ENCODE peak calls at places on chromosomes 16 and 17, in ten cellular contexts. One of them, this sample, is unnamed.

GRCh38 chr17:57311281-57312216 is 55.2 kb downstream of the MSI2 start:
- DNase-seq in GM04503: no peak
- DNase-seq in activated T-helper 1 cell treated with Interleukin-2 at 50 U/mL for 16 hours: no peak
- DNase-seq in stimulated activated CD4-positive, alpha-beta T cell treated with anti-CD3 and anti-CD28 coated beads, TNF-alpha, amount 100 ng/mL, for 48 hours: no peak
- DNase-seq in HepG2: no peak
- DNase-seq in tibial artery: no peak
- DNase-seq in AG08395: no peak
- DNase-seq in NCI-H1436: no peak
- DNase-seq in ACHN: no peak
- DNase-seq in activated T-cell treated with anti-CD3 and anti-CD28 coated beads, Interleukin-2, amount 50 U/mL, for 1 hour: no peak
- DNase-seq in this sample: no peak

GRCh38 chr16:53142823-53143568 is 88.2 kb downstream of the CHD9 start:
- DNase-seq in GM04503: no peak
- DNase-seq in activated T-helper 1 cell treated with Interleukin-2 at 50 U/mL for 16 hours: no peak
- DNase-seq in stimulated activated CD4-positive, alpha-beta T cell treated with anti-CD3 and anti-CD28 coated beads, TNF-alpha, amount 100 ng/mL, for 48 hours: no peak
- DNase-seq in HepG2: no peak
- DNase-seq in tibial artery: no peak
- DNase-seq in AG08395: no peak
- DNase-seq in NCI-H1436: no peak
- DNase-seq in ACHN: no peak
- DNase-seq in activated T-cell treated with anti-CD3 and anti-CD28 coated beads, Interleukin-2, amount 50 U/mL, for 1 hour: no peak
- DNase-seq in this sample: no peak

GRCh38 chr16:56871172-56871593 is 6.2 kb downstream of the SLC12A3 start:
- DNase-seq in GM04503: no peak
- DNase-seq in activated T-helper 1 cell treated with Interleukin-2 at 50 U/mL for 16 hours: no peak
- DNase-seq in stimulated activated CD4-positive, alpha-beta T cell treated with anti-CD3 and anti-CD28 coated beads, TNF-alpha, amount 100 ng/mL, for 48 hours: no peak
- DNase-seq in HepG2: peak; percentile 31
- DNase-seq in tibial artery: no peak
- DNase-seq in AG08395: peak; percentile 86
- DNase-seq in NCI-H1436: no peak
- DNase-seq in ACHN: peak; percentile 80
- DNase-seq in activated T-cell treated with anti-CD3 and anti-CD28 coated beads, Interleukin-2, amount 50 U/mL, for 1 hour: no peak
- DNase-seq in this sample: no peak

GRCh38 chr16:87924041-87924851 is 12.1 kb downstream of the CA5A start:
- DNase-seq in GM04503: no peak
- DNase-seq in activated T-helper 1 cell treated with Interleukin-2 at 50 U/mL for 16 hours: no peak
- DNase-seq in stimulated activated CD4-positive, alpha-beta T cell treated with anti-CD3 and anti-CD28 coated beads, TNF-alpha, amount 100 ng/mL, for 48 hours: no peak
- DNase-seq in HepG2: no peak
- DNase-seq in tibial artery: no peak
- DNase-seq in AG08395: no peak
- DNase-seq in NCI-H1436: peak; percentile 47
- DNase-seq in ACHN: peak; percentile 94
- DNase-seq in activated T-cell treated with anti-CD3 and anti-CD28 coated beads, Interleukin-2, amount 50 U/mL, for 1 hour: no peak
- DNase-seq in this sample: no peak

GRCh38 chr16:25005445-25006306 is 9.5 kb downstream of the ARHGAP17 start:
- DNase-seq in GM04503: no peak
- DNase-seq in activated T-helper 1 cell treated with Interleukin-2 at 50 U/mL for 16 hours: no peak
- DNase-seq in stimulated activated CD4-positive, alpha-beta T cell treated with anti-CD3 and anti-CD28 coated beads, TNF-alpha, amount 100 ng/mL, for 48 hours: no peak
- DNase-seq in HepG2: no peak
- DNase-seq in tibial artery: no peak
- DNase-seq in AG08395: no peak
- DNase-seq in NCI-H1436: no peak
- DNase-seq in ACHN: no peak
- DNase-seq in activated T-cell treated with anti-CD3 and anti-CD28 coated beads, Interleukin-2, amount 50 U/mL, for 1 hour: no peak
- DNase-seq in this sample: no peak

GRCh38 chr16:67703626-67704025 is 15.5 kb downstream of the GFOD2 start:
- DNase-seq in GM04503: no peak
- DNase-seq in activated T-helper 1 cell treated with Interleukin-2 at 50 U/mL for 16 hours: no peak
- DNase-seq in stimulated activated CD4-positive, alpha-beta T cell treated with anti-CD3 and anti-CD28 coated beads, TNF-alpha, amount 100 ng/mL, for 48 hours: no peak
- DNase-seq in HepG2: no peak
- DNase-seq in tibial artery: no peak
- DNase-seq in AG08395: no peak
- DNase-seq in NCI-H1436: no peak
- DNase-seq in ACHN: no peak
- DNase-seq in activated T-cell treated with anti-CD3 and anti-CD28 coated beads, Interleukin-2, amount 50 U/mL, for 1 hour: no peak
- DNase-seq in this sample: no peak

GRCh38 chr16:57865746-57866528 is 63.6 kb upstream of the KIFC3 start:
- DNase-seq in GM04503: no peak
- DNase-seq in activated T-helper 1 cell treated with Interleukin-2 at 50 U/mL for 16 hours: no peak
- DNase-seq in stimulated activated CD4-positive, alpha-beta T cell treated with anti-CD3 and anti-CD28 coated beads, TNF-alpha, amount 100 ng/mL, for 48 hours: no peak
- DNase-seq in HepG2: no peak
- DNase-seq in tibial artery: no peak
- DNase-seq in AG08395: no peak
- DNase-seq in NCI-H1436: no peak
- DNase-seq in ACHN: no peak
- DNase-seq in activated T-cell treated with anti-CD3 and anti-CD28 coated beads, Interleukin-2, amount 50 U/mL, for 1 hour: no peak
- DNase-seq in this sample: no peak

GRCh38 chr16:30927789-30928378 is 4.5 kb downstream of the FBXL19 start:
- DNase-seq in GM04503: no peak
- DNase-seq in activated T-helper 1 cell treated with Interleukin-2 at 50 U/mL for 16 hours: no peak
- DNase-seq in stimulated activated CD4-positive, alpha-beta T cell treated with anti-CD3 and anti-CD28 coated beads, TNF-alpha, amount 100 ng/mL, for 48 hours: no peak
- DNase-seq in HepG2: peak; percentile 61
- DNase-seq in tibial artery: no peak
- DNase-seq in AG08395: peak; percentile 34
- DNase-seq in NCI-H1436: peak; percentile 91
- DNase-seq in ACHN: peak; percentile 71
- DNase-seq in activated T-cell treated with anti-CD3 and anti-CD28 coated beads, Interleukin-2, amount 50 U/mL, for 1 hour: no peak
- DNase-seq in this sample: no peak

GRCh38 chr17:65334391-65334790 is 197.2 kb downstream of the RGS9 start:
- DNase-seq in GM04503: no peak
- DNase-seq in activated T-helper 1 cell treated with Interleukin-2 at 50 U/mL for 16 hours: no peak
- DNase-seq in stimulated activated CD4-positive, alpha-beta T cell treated with anti-CD3 and anti-CD28 coated beads, TNF-alpha, amount 100 ng/mL, for 48 hours: no peak
- DNase-seq in HepG2: no peak
- DNase-seq in tibial artery: no peak
- DNase-seq in AG08395: no peak
- DNase-seq in NCI-H1436: no peak
- DNase-seq in ACHN: no peak
- DNase-seq in activated T-cell treated with anti-CD3 and anti-CD28 coated beads, Interleukin-2, amount 50 U/mL, for 1 hour: no peak
- DNase-seq in this sample: no peak

GRCh38 chr16:23950291-23950894 is 114.6 kb downstream of the PRKCB start:
- DNase-seq in GM04503: no peak
- DNase-seq in activated T-helper 1 cell treated with Interleukin-2 at 50 U/mL for 16 hours: no peak
- DNase-seq in stimulated activated CD4-positive, alpha-beta T cell treated with anti-CD3 and anti-CD28 coated beads, TNF-alpha, amount 100 ng/mL, for 48 hours: no peak
- DNase-seq in HepG2: no peak
- DNase-seq in tibial artery: no peak
- DNase-seq in AG08395: no peak
- DNase-seq in NCI-H1436: no peak
- DNase-seq in ACHN: no peak
- DNase-seq in activated T-cell treated with anti-CD3 and anti-CD28 coated beads, Interleukin-2, amount 50 U/mL, for 1 hour: no peak
- DNase-seq in this sample: no peak

GRCh38 chr16:27779719-27780161 is 229.8 kb downstream of the KATNIP start:
- DNase-seq in GM04503: no peak
- DNase-seq in activated T-helper 1 cell treated with Interleukin-2 at 50 U/mL for 16 hours: no peak
- DNase-seq in stimulated activated CD4-positive, alpha-beta T cell treated with anti-CD3 and anti-CD28 coated beads, TNF-alpha, amount 100 ng/mL, for 48 hours: no peak
- DNase-seq in HepG2: peak; percentile 42
- DNase-seq in tibial artery: peak; percentile 55
- DNase-seq in AG08395: peak; percentile 79
- DNase-seq in NCI-H1436: no peak
- DNase-seq in ACHN: no peak
- DNase-seq in activated T-cell treated with anti-CD3 and anti-CD28 coated beads, Interleukin-2, amount 50 U/mL, for 1 hour: no peak
- DNase-seq in this sample: no peak

GRCh38 chr17:27322026-27322425 is 28.1 kb downstream of the WSB1 start:
- DNase-seq in GM04503: no peak
- DNase-seq in activated T-helper 1 cell treated with Interleukin-2 at 50 U/mL for 16 hours: no peak
- DNase-seq in stimulated activated CD4-positive, alpha-beta T cell treated with anti-CD3 and anti-CD28 coated beads, TNF-alpha, amount 100 ng/mL, for 48 hours: no peak
- DNase-seq in HepG2: no peak
- DNase-seq in tibial artery: no peak
- DNase-seq in AG08395: no peak
- DNase-seq in NCI-H1436: no peak
- DNase-seq in ACHN: no peak
- DNase-seq in activated T-cell treated with anti-CD3 and anti-CD28 coated beads, Interleukin-2, amount 50 U/mL, for 1 hour: no peak
- DNase-seq in this sample: no peak

GRCh38 chr17:68955181-68955841 is at the start of gene ABCA8:
- DNase-seq in GM04503: no peak
- DNase-seq in activated T-helper 1 cell treated with Interleukin-2 at 50 U/mL for 16 hours: no peak
- DNase-seq in stimulated activated CD4-positive, alpha-beta T cell treated with anti-CD3 and anti-CD28 coated beads, TNF-alpha, amount 100 ng/mL, for 48 hours: no peak
- DNase-seq in HepG2: no peak
- DNase-seq in tibial artery: peak; percentile 40
- DNase-seq in AG08395: no peak
- DNase-seq in NCI-H1436: no peak
- DNase-seq in ACHN: no peak
- DNase-seq in activated T-cell treated with anti-CD3 and anti-CD28 coated beads, Interleukin-2, amount 50 U/mL, for 1 hour: no peak
- DNase-seq in this sample: peak; percentile 57

GRCh38 chr17:68383443-68384321 is 73.6 kb downstream of the WIPI1 start:
- DNase-seq in GM04503: peak; percentile 90
- DNase-seq in activated T-helper 1 cell treated with Interleukin-2 at 50 U/mL for 16 hours: no peak
- DNase-seq in stimulated activated CD4-positive, alpha-beta T cell treated with anti-CD3 and anti-CD28 coated beads, TNF-alpha, amount 100 ng/mL, for 48 hours: no peak
- DNase-seq in HepG2: peak; percentile 99
- DNase-seq in tibial artery: no peak
- DNase-seq in AG08395: peak; percentile 70
- DNase-seq in NCI-H1436: no peak
- DNase-seq in ACHN: no peak
- DNase-seq in activated T-cell treated with anti-CD3 and anti-CD28 coated beads, Interleukin-2, amount 50 U/mL, for 1 hour: no peak
- DNase-seq in this sample: peak; percentile 72

GRCh38 chr17:41449008-41449407 is 8.2 kb upstream of the KRT38 start:
- DNase-seq in GM04503: no peak
- DNase-seq in activated T-helper 1 cell treated with Interleukin-2 at 50 U/mL for 16 hours: no peak
- DNase-seq in stimulated activated CD4-positive, alpha-beta T cell treated with anti-CD3 and anti-CD28 coated beads, TNF-alpha, amount 100 ng/mL, for 48 hours: no peak
- DNase-seq in HepG2: no peak
- DNase-seq in tibial artery: no peak
- DNase-seq in AG08395: no peak
- DNase-seq in NCI-H1436: no peak
- DNase-seq in ACHN: no peak
- DNase-seq in activated T-cell treated with anti-CD3 and anti-CD28 coated beads, Interleukin-2, amount 50 U/mL, for 1 hour: no peak
- DNase-seq in this sample: no peak

GRCh38 chr17:46949291-46950174 is 26.6 kb downstream of the GOSR2 start:
- DNase-seq in GM04503: no peak
- DNase-seq in activated T-helper 1 cell treated with Interleukin-2 at 50 U/mL for 16 hours: no peak
- DNase-seq in stimulated activated CD4-positive, alpha-beta T cell treated with anti-CD3 and anti-CD28 coated beads, TNF-alpha, amount 100 ng/mL, for 48 hours: no peak
- DNase-seq in HepG2: no peak
- DNase-seq in tibial artery: no peak
- DNase-seq in AG08395: peak; percentile 16
- DNase-seq in NCI-H1436: no peak
- DNase-seq in ACHN: no peak
- DNase-seq in activated T-cell treated with anti-CD3 and anti-CD28 coated beads, Interleukin-2, amount 50 U/mL, for 1 hour: no peak
- DNase-seq in this sample: no peak

GRCh38 chr16:27312580-27313421 is 973 bp upstream of the IL4R start:
- DNase-seq in GM04503: no peak
- DNase-seq in activated T-helper 1 cell treated with Interleukin-2 at 50 U/mL for 16 hours: no peak
- DNase-seq in stimulated activated CD4-positive, alpha-beta T cell treated with anti-CD3 and anti-CD28 coated beads, TNF-alpha, amount 100 ng/mL, for 48 hours: no peak
- DNase-seq in HepG2: no peak
- DNase-seq in tibial artery: peak; percentile 16
- DNase-seq in AG08395: no peak
- DNase-seq in NCI-H1436: no peak
- DNase-seq in ACHN: no peak
- DNase-seq in activated T-cell treated with anti-CD3 and anti-CD28 coated beads, Interleukin-2, amount 50 U/mL, for 1 hour: no peak
- DNase-seq in this sample: no peak

GRCh38 chr17:2396192-2396567 is 4.7 kb downstream of the MNT start:
- DNase-seq in GM04503: no peak
- DNase-seq in activated T-helper 1 cell treated with Interleukin-2 at 50 U/mL for 16 hours: no peak
- DNase-seq in stimulated activated CD4-positive, alpha-beta T cell treated with anti-CD3 and anti-CD28 coated beads, TNF-alpha, amount 100 ng/mL, for 48 hours: no peak
- DNase-seq in HepG2: no peak
- DNase-seq in tibial artery: no peak
- DNase-seq in AG08395: no peak
- DNase-seq in NCI-H1436: no peak
- DNase-seq in ACHN: no peak
- DNase-seq in activated T-cell treated with anti-CD3 and anti-CD28 coated beads, Interleukin-2, amount 50 U/mL, for 1 hour: no peak
- DNase-seq in this sample: no peak

GRCh38 chr17:81253358-81254131 is 14.4 kb downstream of the NDUFAF8 start:
- DNase-seq in GM04503: no peak
- DNase-seq in activated T-helper 1 cell treated with Interleukin-2 at 50 U/mL for 16 hours: peak; percentile 38
- DNase-seq in stimulated activated CD4-positive, alpha-beta T cell treated with anti-CD3 and anti-CD28 coated beads, TNF-alpha, amount 100 ng/mL, for 48 hours: peak; percentile 43
- DNase-seq in HepG2: no peak
- DNase-seq in tibial artery: no peak
- DNase-seq in AG08395: peak; percentile 64
- DNase-seq in NCI-H1436: peak; percentile 39
- DNase-seq in ACHN: peak; percentile 35
- DNase-seq in activated T-cell treated with anti-CD3 and anti-CD28 coated beads, Interleukin-2, amount 50 U/mL, for 1 hour: peak; percentile 66
- DNase-seq in this sample: peak; percentile 10

This sample was measured in smooth muscle cell of the brain vasculature.